ENCODE peak calls at places on chromosomes 7 and 10, in four cellular contexts. H is suprapubic skin, B is prostate gland, P is GM23338. X is an unnamed sample.
A peak's percentile ranks its signal among the peaks of the same experiment; 100 is the strongest.

GRCh38 chr10:11388996-11389395 is 222.5 kb downstream of the USP6NL start:
- DNase-seq in B (no peak), P (no peak), H (no peak), X (peak; percentile 39)

GRCh38 chr10:71814923-71815411 is 36.1 kb downstream of the PSAP start:
- DNase-seq in H (no peak), B (no peak), P (peak; percentile 68), X (no peak)

GRCh38 chr7:84372712-84373111 is 178.1 kb upstream of the SEMA3A start:
- DNase-seq in B (no peak), H (no peak), P (no peak), X (no peak)

GRCh38 chr10:43193496-43194080 is 55.3 kb downstream of the CSGALNACT2 start:
- DNase-seq in P (no peak), B (no peak), H (no peak), X (no peak)

GRCh38 chr10:78972160-78972946 is 96.4 kb upstream of the ZMIZ1 start:
- DNase-seq in P (no peak), H (peak; percentile 84), B (peak; percentile 22), X (peak; percentile 71)

GRCh38 chr10:60188548-60188947 is 201.1 kb downstream of the ANK3 start:
- DNase-seq in P (no peak), H (no peak), B (no peak), X (no peak)

GRCh38 chr10:86315543-86315942 is 51.1 kb downstream of the GRID1 start:
- DNase-seq in P (no peak), H (no peak), B (no peak), X (no peak)

GRCh38 chr7:128876127-128876526 is 13.5 kb downstream of the ATP6V1F start:
- DNase-seq in P (no peak), H (peak; percentile 26), B (no peak), X (no peak)

GRCh38 chr7:151087247-151088018 is 1.2 kb downstream of the AGAP3 start:
- DNase-seq in B (peak; percentile 45), P (no peak), H (peak; percentile 81), X (peak; percentile 94)

DNA sequence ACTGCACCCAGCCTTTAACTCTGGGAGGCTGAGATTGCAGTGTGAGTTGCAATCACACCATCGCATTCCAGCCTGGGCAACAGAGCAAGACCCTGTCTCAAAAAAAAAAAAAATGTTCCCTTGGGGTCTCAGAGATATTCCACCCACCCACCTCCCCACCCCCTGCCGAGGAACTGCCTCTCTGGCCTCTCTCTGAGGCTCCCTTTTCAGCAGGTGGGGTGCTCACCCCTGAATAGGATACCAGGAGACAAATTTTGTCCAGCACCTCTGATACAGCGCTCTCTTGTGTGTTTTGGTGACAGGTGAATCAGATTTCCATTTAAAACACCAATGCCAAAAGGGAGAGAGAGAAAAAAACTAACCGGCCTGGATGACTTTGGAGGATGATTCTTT is 92.6 kb upstream of the KIF5B start:
- DNase-seq in B (no peak), P (no peak), H (no peak), X (no peak)
- H3K27ac ChIP-seq in B (no peak overlapping the region), P (no peak overlapping the region), H (peak overlapping the region; percentile 77), X (no peak overlapping the region)

GRCh38 chr10:104339469-104340098 is 1.3 kb upstream of the ITPRIP start:
- DNase-seq in B (peak; percentile 75), H (no peak), P (no peak), X (no peak)

GRCh38 chr10:104340692-104341091 is 2.4 kb upstream of the ITPRIP start:
- DNase-seq in H (no peak), B (no peak), P (peak; percentile 37), X (no peak)

GRCh38 chr10:104337985-104338735 is at the start of gene ITPRIP:
- DNase-seq in H (no peak), P (peak; percentile 74), B (peak; percentile 71), X (peak; percentile 85)

GRCh38 chr10:104337527-104337984 is 709 bp downstream of the ITPRIP start:
- DNase-seq in H (no peak), B (no peak), P (peak; percentile 77), X (no peak)

GRCh38 chr10:104340099-104340594 is 1.9 kb upstream of the ITPRIP start:
- DNase-seq in H (no peak), P (no peak), B (no peak), X (no peak)
- TF ChIP-seq POLR2AphosphoS5 in H (no peak), P (no peak), B (peak; percentile 38), X (peak; percentile 61)

GRCh38 chr7:141978351-141978750 is 4.8 kb upstream of the TAS2R38 start:
- DNase-seq in B (no peak), P (no peak), H (no peak), X (no peak)
- H3K27ac ChIP-seq in B (no peak overlapping the region), P (no peak overlapping the region), H (no peak overlapping the region), X (no peak overlapping the region)

GRCh38 chr10:97428572-97428981 is 2.6 kb downstream of the PGAM1 start:
- DNase-seq in H (no peak), P (peak; percentile 27), B (no peak), X (no peak)

GRCh38 chr10:97435211-97435610 is 9.2 kb downstream of the PGAM1 start:
- DNase-seq in P (no peak), B (no peak), H (no peak), X (no peak)

GRCh38 chr10:97434557-97434956 is 8.6 kb downstream of the PGAM1 start:
- DNase-seq in B (no peak), H (no peak), P (no peak), X (no peak)

GRCh38 chr10:97434055-97434454 is 8.1 kb downstream of the PGAM1 start:
- DNase-seq in P (no peak), B (no peak), H (no peak), X (no peak)

GRCh38 chr10:97433430-97434001 is 7.5 kb downstream of the PGAM1 start:
- DNase-seq in H (no peak), B (no peak), P (no peak), X (no peak)
- TF ChIP-seq POLR2AphosphoS5 in H (no peak), B (no peak), P (peak; percentile 48), X (no peak)

DNA sequence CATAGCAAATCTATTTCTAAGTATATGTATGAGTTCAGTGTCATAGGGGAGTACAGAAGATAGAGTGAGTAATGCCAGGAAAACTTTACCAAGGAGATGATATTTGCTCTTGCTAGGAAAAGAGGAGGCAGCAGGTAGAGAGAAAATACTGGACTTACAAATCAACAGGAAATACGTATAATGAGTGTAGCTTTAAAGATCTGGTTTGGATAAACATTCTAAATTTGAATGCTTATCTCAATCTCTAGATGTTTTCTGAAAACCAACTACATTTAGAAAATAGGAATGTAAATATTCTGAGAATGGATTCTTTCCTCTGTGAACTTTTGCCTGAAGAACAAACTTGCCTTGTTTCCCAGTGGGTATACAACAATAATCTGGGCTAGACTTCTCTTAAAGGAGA is 46.9 kb upstream of the GNAI1 start:
- DNase-seq in B (no peak), P (no peak), H (no peak), X (no peak)
- H3K27ac ChIP-seq in B (no peak overlapping the region), P (no peak overlapping the region), H (no peak overlapping the region), X (peak overlapping the region; percentile 11)

GRCh38 chr7:130872341-130872740 is 138.3 kb upstream of the KLF14 start:
- DNase-seq in B (no peak), H (no peak), P (no peak), X (no peak)

GRCh38 chr7:130867039-130867438 is 133.0 kb upstream of the KLF14 start:
- DNase-seq in P (no peak), B (no peak), H (no peak), X (no peak)

GRCh38 chr7:130867581-130868136 is 133.7 kb upstream of the KLF14 start:
- DNase-seq in H (no peak), B (no peak), P (no peak), X (no peak)

GRCh38 chr7:130868150-130868549 is 134.1 kb upstream of the KLF14 start:
- DNase-seq in H (no peak), P (no peak), B (no peak), X (no peak)

GRCh38 chr7:130869918-130870317 is 135.9 kb upstream of the KLF14 start:
- DNase-seq in B (no peak), P (no peak), H (no peak), X (no peak)
- TF ChIP-seq POLR2AphosphoS5 in B (no peak), P (no peak), H (no peak), X (no peak)

DNA sequence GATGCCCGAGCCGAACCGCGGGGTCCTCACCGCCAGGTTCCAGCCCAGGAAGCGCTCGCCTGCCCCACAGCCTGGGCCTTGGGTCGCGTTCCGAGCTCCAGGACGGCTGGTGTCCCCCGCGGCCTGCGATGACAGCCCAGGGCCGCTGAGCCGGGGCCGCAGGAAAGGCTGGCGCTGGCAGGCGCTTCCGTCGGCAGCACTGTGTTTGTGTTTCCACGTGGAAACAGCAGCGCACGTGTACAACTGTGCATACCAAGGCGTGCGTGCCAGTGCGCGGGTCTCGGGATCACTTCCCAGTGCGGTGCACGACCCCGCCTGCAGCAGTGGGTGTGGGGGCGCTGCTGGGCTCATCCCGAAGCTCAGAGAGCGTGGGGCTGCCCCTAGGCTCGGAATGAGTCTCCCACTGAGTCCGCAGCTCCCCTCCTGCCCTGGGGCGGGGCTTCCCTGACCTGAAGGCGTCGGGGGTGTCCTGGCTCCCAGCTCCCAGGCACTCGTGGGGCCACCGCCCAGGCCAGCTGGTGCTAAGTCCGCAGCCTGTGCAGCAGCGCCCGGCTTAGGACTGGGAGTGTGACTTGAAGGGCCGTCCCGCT is 17.2 kb downstream of the AP5Z1 start:
- DNase-seq in H (no peak), B (no peak), P (peak; percentile 53), X (no peak)
- H3K27ac ChIP-seq in H (no peak overlapping the region), B (peak overlapping the region; percentile 26), P (peak overlapping the region; percentile 50), X (peak overlapping the region; percentile 19)

GRCh38 chr10:119113805-119114732 is 10.2 kb downstream of the DENND10 start:
- DNase-seq in B (no peak), P (no peak), H (no peak), X (no peak)
- TF ChIP-seq POLR2AphosphoS5 in B (no peak), P (no peak), H (no peak), X (no peak)

DNA sequence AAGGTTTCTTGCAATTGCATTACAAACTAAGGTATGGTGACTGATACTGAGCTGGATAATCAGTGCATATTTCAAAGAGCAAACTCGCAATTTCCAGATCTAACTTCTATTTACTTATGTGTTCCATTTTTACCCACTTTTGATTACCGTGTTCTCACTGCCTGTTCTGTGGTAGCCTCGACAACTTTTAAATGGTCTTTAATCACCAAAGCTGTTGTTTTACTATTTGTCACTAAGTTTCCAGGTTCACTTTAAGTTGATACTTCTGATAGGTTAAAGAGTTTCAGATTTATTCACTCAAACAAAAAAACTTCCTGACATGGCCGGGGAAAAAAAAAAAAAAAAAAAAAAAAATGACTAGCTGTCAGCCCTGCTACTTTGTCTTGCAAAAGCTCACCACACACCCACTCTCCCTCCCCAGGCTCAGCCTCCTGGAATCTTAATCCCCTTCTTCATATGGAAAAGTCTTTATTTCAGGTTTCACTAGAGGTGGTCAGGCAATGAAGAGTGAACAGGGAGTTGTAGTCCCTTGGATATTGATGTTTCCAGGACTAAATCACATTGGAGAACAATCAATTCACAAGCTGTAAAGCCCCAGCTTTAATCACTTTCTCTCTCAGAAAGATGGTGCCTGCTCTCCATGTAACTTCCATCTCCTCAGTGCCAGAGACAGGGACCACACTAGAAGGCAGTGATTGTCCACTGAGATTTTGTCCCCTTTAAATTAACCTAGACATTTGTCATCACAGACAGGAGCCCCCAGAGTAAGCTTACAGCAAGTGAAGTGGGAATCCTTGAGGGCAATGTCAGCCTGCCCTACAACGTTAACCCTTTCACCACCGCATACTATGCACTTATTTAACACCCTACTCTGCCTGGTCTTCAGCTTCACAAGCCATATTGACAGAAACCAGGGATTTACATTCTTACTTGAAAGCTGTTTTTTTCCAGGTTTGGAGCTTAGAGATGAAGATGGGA is 749.1 kb upstream of the SORCS1 start:
- DNase-seq in B (no peak), H (no peak), P (peak; percentile 38), X (no peak)
- H3K27ac ChIP-seq in B (no peak overlapping the region), H (no peak overlapping the region), P (peak overlapping the region; percentile 61), X (no peak overlapping the region)